ENCODE peak calls at places on chromosomes 11 and 22, in six cellular contexts. D, I, U, V, N and G are unnamed samples.

GRCh38 chr11:35166369-35167360 is 27.7 kb downstream of the CD44 start:
- DNase-seq in I (peak), D (no peak), N (no peak), U (peak), V (peak), G (no peak)

GRCh38 chr11:31649567-31649966 is 140.0 kb downstream of the ELP4 start:
- DNase-seq in I (no peak), V (no peak), D (no peak), N (no peak), U (no peak), G (no peak)

GRCh38 chr22:48943567-48944432 is 883.9 kb downstream of the BRD1 start:
- DNase-seq in I (no peak), N (no peak), V (peak), D (peak), U (no peak), G (peak)

GRCh38 chr11:88478136-88478785 is 140.7 kb upstream of the CTSC start:
- DNase-seq in I (no peak), U (no peak), V (no peak), D (no peak), N (no peak), G (peak)

GRCh38 chr11:134124660-134125451 is 56.0 kb downstream of the JAM3 start:
- DNase-seq in D (no peak), U (peak), N (peak), V (no peak), I (no peak), G (no peak)

GRCh38 chr11:47905358-47906059 is 57.4 kb upstream of the NUP160 start:
- DNase-seq in N (no peak), D (no peak), I (no peak), V (no peak), U (no peak), G (no peak)

GRCh38 chr11:125412509-125412908 is 83.6 kb downstream of the FEZ1 start:
- DNase-seq in N (no peak), V (no peak), U (no peak), D (no peak), I (no peak), G (no peak)

GRCh38 chr11:12433571-12434061 is 56.2 kb downstream of the PARVA start:
- DNase-seq in N (no peak), V (no peak), I (peak), U (no peak), D (no peak), G (no peak)

GRCh38 chr22:17079572-17079971 is 5.2 kb upstream of the IL17RA start:
- DNase-seq in N (no peak), V (no peak), U (no peak), I (no peak), D (no peak), G (no peak)

GRCh38 chr22:37237371-37238268 is 6.4 kb downstream of the RAC2 start:
- DNase-seq in D (no peak), I (no peak), U (no peak), N (peak), V (no peak), G (no peak)

GRCh38 chr11:96037267-96037990 is 113.5 kb upstream of the MTMR2 start:
- DNase-seq in U (no peak), I (peak), V (no peak), N (no peak), D (no peak), G (peak)

GRCh38 chr22:20741634-20742581 is 32.0 kb upstream of the SERPIND1 start:
- DNase-seq in U (no peak), D (no peak), N (peak), V (peak), I (peak), G (peak)

GRCh38 chr22:38766076-38766777 is 10.4 kb upstream of the SUN2 start:
- DNase-seq in N (peak), D (no peak), V (peak), U (peak), I (no peak), G (peak)

GRCh38 chr11:100672483-100673038 is 14.5 kb upstream of the ARHGAP42 start:
- DNase-seq in I (no peak), N (no peak), D (no peak), V (no peak), U (no peak), G (no peak)

GRCh38 chr22:50687829-50688228 is 15.2 kb downstream of the SHANK3 start:
- DNase-seq in V (no peak), D (no peak), N (no peak), U (no peak), I (no peak), G (no peak)

GRCh38 chr11:10350341-10350740 is 45.5 kb downstream of the ADM start:
- DNase-seq in D (no peak), I (no peak), V (no peak), N (no peak), U (no peak), G (no peak)

GRCh38 chr11:34366522-34366921 is 8.7 kb upstream of the ABTB2 start:
- DNase-seq in N (no peak), V (no peak), I (no peak), U (no peak), D (no peak), G (peak)

GRCh38 chr11:123273616-123274015 is 78.6 kb upstream of the CLMP start:
- DNase-seq in D (no peak), V (no peak), I (no peak), U (no peak), N (no peak), G (no peak)

GRCh38 chr11:59891781-59892181 is 13.2 kb downstream of the OOSP3 start:
- DNase-seq in V (no peak), N (no peak), U (no peak), D (no peak), I (no peak), G (no peak)

GRCh38 chr11:63998558-63999348 is 12.5 kb downstream of the OTUB1 start:
- DNase-seq in V (no peak), U (no peak), D (no peak), N (no peak), I (no peak), G (peak)

GRCh38 chr11:116215471-116216113 is 557.2 kb downstream of the BUD13 start:
- DNase-seq in I (no peak), D (peak), V (no peak), N (no peak), U (no peak), G (peak)

GRCh38 chr11:86559311-86559945 is 113.0 kb downstream of the ME3 start:
- DNase-seq in U (no peak), D (no peak), I (peak), V (no peak), N (no peak), G (no peak)

GRCh38 chr22:27128461-27129080 is 471.2 kb downstream of the MIAT start:
- DNase-seq in U (no peak), I (no peak), D (no peak), V (no peak), N (no peak), G (no peak)

GRCh38 chr22:47209077-47209514 is 446.6 kb downstream of the TBC1D22A start:
- DNase-seq in D (peak), V (no peak), U (no peak), I (no peak), N (no peak), G (no peak)